ENCODE peak calls at places on chromosomes 5 and 9, in six cellular contexts. G is cardiac muscle cell; E is kidney epithelial cell; S is CD8-positive, alpha-beta memory T cell; A is vagina; C is fibroblast of lung. M is an unnamed sample.

GRCh38 chr5:169805527-169805934 is 168.5 kb downstream of the DOCK2 start:
- DNase-seq in G (peak; percentile 61), E (no peak), S (no peak), A (no peak), C (peak; percentile 79), M (no peak)

GRCh38 chr9:76687861-76688374 is 76.3 kb upstream of the PCA3 start:
- DNase-seq in G (peak; percentile 84), E (peak; percentile 94), S (no peak), A (no peak), C (peak; percentile 96), M (no peak)

GRCh38 chr9:83062011-83062652 is 810 bp downstream of the RASEF start:
- DNase-seq in G (peak; percentile 8), E (no peak), S (no peak), A (no peak), C (peak; percentile 62), M (no peak)

GRCh38 chr9:129850821-129851540 is 15.7 kb downstream of the USP20 start:
- DNase-seq in G (no peak), E (no peak), S (no peak), A (no peak), C (peak; percentile 82), M (no peak)

GRCh38 chr9:75455444-75455921 is 367.2 kb downstream of the OSTF1 start:
- DNase-seq in G (peak; percentile 2), E (peak; percentile 19), S (no peak), A (no peak), C (peak; percentile 23), M (no peak)

GRCh38 chr5:62306494-62307363 is 723 bp downstream of the KIF2A start:
- DNase-seq in G (peak; percentile 51), E (no peak), S (peak; percentile 60), A (no peak), C (peak; percentile 41), M (peak; percentile 61)

GRCh38 chr9:3879731-3880493 is 354.1 kb upstream of the RFX3 start:
- DNase-seq in G (no peak), E (no peak), S (no peak), A (no peak), C (no peak), M (no peak)

GRCh38 chr9:63816742-63817621 is 1468.0 kb downstream of the FOXD4L5 start:
- DNase-seq in G (peak; percentile 92), E (no peak), S (peak; percentile 69), A (peak; percentile 96), C (peak; percentile 88), M (no peak)

GRCh38 chr5:134524826-134525686 is at the start of gene JADE2:
- DNase-seq in G (peak; percentile 82), E (no peak), S (peak; percentile 79), A (no peak), C (peak; percentile 67), M (peak; percentile 36)

GRCh38 chr5:58197875-58198274 is 262.0 kb downstream of the PLK2 start:
- DNase-seq in G (no peak), E (no peak), S (no peak), A (no peak), C (no peak), M (no peak)

GRCh38 chr5:30638899-30639298 is 554.6 kb upstream of the CDH6 start:
- DNase-seq in G (no peak), E (no peak), S (no peak), A (no peak), C (no peak), M (no peak)
- H3K27me3 ChIP-seq in G (no peaks in the 10 kb centered on the region), E (no peaks in the 10 kb centered on the region), S (no peaks in the 10 kb centered on the region), A (no peaks in the 10 kb centered on the region), C (no peaks in the 10 kb centered on the region), M (no peaks in the 10 kb centered on the region)

DNA sequence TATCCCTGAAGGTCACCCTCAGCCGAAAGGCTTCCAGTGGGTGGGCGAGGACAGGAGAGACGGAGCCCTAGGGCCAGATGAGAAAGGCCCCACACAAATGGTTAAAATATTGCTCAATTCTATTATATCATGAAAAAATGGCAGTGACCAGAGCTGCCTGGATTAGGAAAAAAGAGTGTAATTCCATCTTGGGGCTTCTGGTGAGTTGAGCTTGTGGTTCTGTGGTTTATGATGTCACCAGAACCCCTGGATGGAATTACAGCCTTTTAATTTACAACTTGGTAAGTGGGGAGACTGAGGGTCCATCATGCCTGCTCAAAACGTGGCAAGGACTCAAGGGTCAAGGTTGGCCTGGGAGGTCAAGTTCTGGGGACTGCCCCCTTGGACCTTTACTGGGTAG is 55.5 kb upstream of the STC2 start:
- DNase-seq in G (peak; percentile 10), E (no peak), S (no peak), A (no peak), C (peak; percentile 17), M (no peak)
- H3K27me3 ChIP-seq in G (no peaks in the 10 kb centered on the region), E (no peaks in the 10 kb centered on the region), S (no peaks in the 10 kb centered on the region), A (no peaks in the 10 kb centered on the region), C (no peaks in the 10 kb centered on the region), M (peaks cover 8% of the 10 kb centered on the region)

DNA sequence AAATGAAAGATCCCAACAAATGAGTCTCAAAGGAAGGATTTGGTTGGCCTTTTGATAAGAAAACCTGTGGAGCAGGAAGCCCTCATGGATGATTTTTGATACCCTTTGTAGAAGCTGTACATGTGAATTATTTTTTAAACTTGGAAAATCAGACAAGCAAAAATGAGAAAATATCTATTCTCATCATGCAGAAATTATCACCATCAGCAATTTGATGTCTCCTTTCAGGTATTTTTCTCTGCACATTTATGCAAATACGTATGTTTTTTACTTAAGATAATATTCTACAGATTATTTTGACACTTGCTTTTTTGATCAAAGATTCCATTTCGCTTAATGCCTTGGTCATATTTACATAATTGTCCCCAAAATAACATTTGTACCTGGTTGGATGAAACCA is 7.2 kb downstream of the BTNL9 start:
- DNase-seq in G (no peak), E (no peak), S (no peak), A (no peak), C (no peak), M (no peak)
- H3K27me3 ChIP-seq in G (peaks cover 25% of the 10 kb centered on the region), E (peaks cover 10% of the 10 kb centered on the region), S (peaks cover 24% of the 10 kb centered on the region), A (no peaks in the 10 kb centered on the region), C (peaks cover 8% of the 10 kb centered on the region), M (peaks cover 27% of the 10 kb centered on the region)

GRCh38 chr9:135415586-135415985 is 64.0 kb upstream of the PPP1R26 start:
- DNase-seq in G (no peak), E (no peak), S (no peak), A (no peak), C (no peak), M (no peak)

GRCh38 chr9:135422340-135422944 is 57.1 kb upstream of the PPP1R26 start:
- DNase-seq in G (no peak), E (no peak), S (no peak), A (no peak), C (no peak), M (no peak)

GRCh38 chr9:135416771-135417290 is 62.8 kb upstream of the PPP1R26 start:
- DNase-seq in G (no peak), E (no peak), S (no peak), A (no peak), C (no peak), M (no peak)

GRCh38 chr9:135418161-135418560 is 61.4 kb upstream of the PPP1R26 start:
- DNase-seq in G (no peak), E (no peak), S (no peak), A (no peak), C (no peak), M (no peak)

GRCh38 chr9:135419106-135419505 is 60.5 kb upstream of the PPP1R26 start:
- DNase-seq in G (no peak), E (no peak), S (no peak), A (no peak), C (no peak), M (no peak)
- H3K27me3 ChIP-seq in G (no peaks in the 10 kb centered on the region), E (no peaks in the 10 kb centered on the region), S (no peaks in the 10 kb centered on the region), A (no peaks in the 10 kb centered on the region), C (no peaks in the 10 kb centered on the region), M (no peaks in the 10 kb centered on the region)

DNA sequence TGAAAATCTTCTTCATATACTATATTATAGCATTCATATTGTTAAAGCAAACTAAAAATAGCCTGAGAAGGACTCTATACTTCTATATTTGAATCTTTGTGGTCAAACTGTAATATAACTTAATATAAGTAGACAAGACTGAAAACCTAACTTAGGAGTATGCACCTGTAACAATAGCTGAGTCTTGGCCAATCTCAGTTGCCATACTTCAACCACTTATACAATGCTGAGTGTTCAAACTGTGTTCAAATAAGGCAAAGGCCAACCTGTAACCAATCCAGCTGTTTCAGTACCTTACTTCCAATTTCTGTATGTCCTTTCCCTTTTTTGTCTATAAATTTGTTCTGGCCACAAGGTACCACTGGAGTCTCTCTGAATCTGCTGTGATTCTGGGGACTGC is 1360.8 kb upstream of the CDH9 start:
- DNase-seq in G (no peak), E (no peak), S (no peak), A (no peak), C (no peak), M (no peak)
- H3K27me3 ChIP-seq in G (no peaks in the 10 kb centered on the region), E (no peaks in the 10 kb centered on the region), S (no peaks in the 10 kb centered on the region), A (no peaks in the 10 kb centered on the region), C (no peaks in the 10 kb centered on the region), M (no peaks in the 10 kb centered on the region)

GRCh38 chr5:174736351-174736721 is 12.0 kb downstream of the MSX2 start:
- DNase-seq in G (peak; percentile 26), E (peak; percentile 28), S (no peak), A (no peak), C (peak; percentile 90), M (no peak)

GRCh38 chr5:174737335-174737734 is 13.0 kb downstream of the MSX2 start:
- DNase-seq in G (no peak), E (no peak), S (no peak), A (no peak), C (peak; percentile 46), M (no peak)

GRCh38 chr5:174734571-174735497 is 10.5 kb downstream of the MSX2 start:
- DNase-seq in G (no peak), E (no peak), S (no peak), A (no peak), C (no peak), M (no peak)

GRCh38 chr5:174735498-174736350 is 11.3 kb downstream of the MSX2 start:
- DNase-seq in G (peak; percentile 28), E (no peak), S (no peak), A (no peak), C (peak; percentile 26), M (peak; percentile 72)

DNA sequence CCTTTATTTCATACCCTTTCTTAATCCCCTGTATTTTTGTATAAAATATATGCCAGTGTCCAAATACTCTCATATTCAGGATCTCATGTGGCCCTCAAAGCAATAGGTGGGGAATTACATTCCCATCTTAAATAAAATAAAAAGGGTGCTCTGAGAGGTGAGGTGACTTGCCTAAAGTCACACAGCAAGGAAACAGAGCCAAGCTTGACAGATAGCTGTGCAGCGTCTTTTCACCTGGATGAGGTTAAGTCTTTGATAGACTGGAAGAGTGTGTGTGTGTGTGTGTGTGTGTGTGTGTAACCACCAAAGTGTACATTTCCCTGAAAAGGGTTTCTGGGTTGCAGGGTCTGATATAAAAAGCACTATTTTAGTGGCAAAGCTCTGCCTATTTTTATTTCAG is 12.4 kb downstream of the MSX2 start:
- DNase-seq in G (no peak), E (no peak), S (no peak), A (no peak), C (no peak), M (no peak)
- H3K27me3 ChIP-seq in G (peaks cover 61% of the 10 kb centered on the region), E (peaks cover 43% of the 10 kb centered on the region), S (peaks cover 10% of the 10 kb centered on the region), A (peaks cover 7% of the 10 kb centered on the region), C (peaks cover 27% of the 10 kb centered on the region), M (no peaks in the 10 kb centered on the region)

DNA sequence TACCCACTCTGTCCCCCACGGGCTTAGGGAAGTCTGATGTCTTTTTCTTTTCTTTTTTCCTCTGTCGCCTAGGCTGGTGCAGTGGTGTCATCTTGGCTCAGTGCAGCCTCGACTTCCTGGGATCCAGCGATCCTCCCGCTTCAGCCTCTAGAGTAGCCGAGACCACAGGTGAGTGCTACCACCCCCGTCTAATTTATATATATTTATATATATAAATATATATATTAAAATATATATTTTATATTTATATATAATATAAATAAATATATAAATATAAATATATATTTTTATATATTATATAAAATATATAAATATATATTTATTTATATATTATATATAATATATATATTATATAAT is 3.3 kb upstream of the ANXA2R start:
- DNase-seq in G (no peak), E (no peak), S (no peak), A (no peak), C (no peak), M (no peak)
- H3K27me3 ChIP-seq in G (peaks cover 89% of the 10 kb centered on the region), E (no peaks in the 10 kb centered on the region), S (no peaks in the 10 kb centered on the region), A (no peaks in the 10 kb centered on the region), C (no peaks in the 10 kb centered on the region), M (no peaks in the 10 kb centered on the region)